ENCODE peak calls at places on chromosomes 13 and 19, in four cellular contexts. M is stimulated activated CD4-positive, alpha-beta T cell treated with anti-CD3 and anti-CD28 coated beads, Interleukin-4, amount 100 ng/mL, for 4 hours; V is stimulated activated CD8-positive, alpha-beta memory T cell treated with anti-CD3 and anti-CD28 coated beads, Interleukin-2, amount 100 ng/mL, for 1 hour; Y is fibroblast of villous mesenchyme. X is an unnamed sample.

GRCh38 chr13:41454170-41454569 is 3.2 kb upstream of the RGCC start:
- DNase-seq in M (no peak), Y (no peak), V (no peak), X (no peak)

GRCh38 chr13:27280009-27280646 is 9.5 kb downstream of the RASL11A start:
- DNase-seq in V (no peak), M (no peak), Y (no peak), X (no peak)

GRCh38 chr13:18996627-18997051 is 185.0 kb downstream of the TUBA3C start:
- DNase-seq in V (no peak), M (no peak), Y (no peak), X (no peak)

GRCh38 chr19:42926781-42927180 is 9.1 kb upstream of the PSG6 start:
- DNase-seq in V (no peak), Y (no peak), M (no peak), X (no peak)

GRCh38 chr13:21668665-21669599 is 1.9 kb upstream of the FGF9 start:
- DNase-seq in V (no peak), M (peak; percentile 20), Y (peak; percentile 36), X (peak; percentile 32)

GRCh38 chr13:25306671-25307464 is 5.4 kb downstream of the NUP58 start:
- DNase-seq in Y (no peak), V (no peak), M (no peak), X (no peak)

GRCh38 chr13:50079278-50080157 is 64.3 kb downstream of the KCNRG start:
- DNase-seq in V (no peak), Y (peak; percentile 48), M (no peak), X (no peak)

GRCh38 chr19:48568345-48568886 is 16.4 kb downstream of the SULT2B1 start:
- DNase-seq in M (no peak), Y (peak; percentile 93), V (no peak), X (peak; percentile 84)

GRCh38 chr19:10842788-10843187 is 5.4 kb upstream of the C19orf38 start:
- DNase-seq in M (no peak), V (no peak), Y (no peak), X (no peak)

GRCh38 chr13:40665754-40666057 is 735 bp downstream of the FOXO1 start:
- DNase-seq in Y (no peak), M (peak; percentile 41), V (peak; percentile 8), X (no peak)

GRCh38 chr19:52492201-52492960 is 35.1 kb upstream of the ZNF808 start:
- DNase-seq in Y (no peak), M (no peak), V (no peak), X (no peak)

GRCh38 chr19:57269515-57270250 is 10.6 kb upstream of the ZNF460 start:
- DNase-seq in M (no peak), V (no peak), Y (peak; percentile 79), X (peak; percentile 65)

GRCh38 chr13:111853766-111854165 is 213.2 kb upstream of the SOX1 start:
- DNase-seq in V (no peak), M (no peak), Y (no peak), X (no peak)

GRCh38 chr19:39139305-39140194 is 14.0 kb downstream of the PAK4 start:
- DNase-seq in V (no peak), M (no peak), Y (no peak), X (no peak)

GRCh38 chr19:12793290-12794195 is 2.3 kb downstream of the JUNB start:
- DNase-seq in M (peak; percentile 95), Y (peak; percentile 95), V (peak; percentile 91), X (peak; percentile 97)

GRCh38 chr19:18607222-18608101 is 863 bp upstream of the CRLF1 start:
- DNase-seq in M (peak; percentile 57), Y (no peak), V (no peak), X (no peak)

GRCh38 chr13:20159646-20160345 is 1.1 kb downstream of the GJA3 start:
- DNase-seq in M (no peak), V (no peak), Y (peak; percentile 47), X (peak; percentile 23)

GRCh38 chr13:103130681-103131210 is 64.5 kb upstream of the SLC10A2 start:
- DNase-seq in M (no peak), Y (no peak), V (no peak), X (no peak)

GRCh38 chr13:98372886-98373285 is 195.8 kb upstream of the RNF113B start:
- DNase-seq in M (no peak), Y (peak; percentile 69), V (no peak), X (peak; percentile 54)

GRCh38 chr13:40682449-40683240 is 16.2 kb upstream of the FOXO1 start:
- DNase-seq in M (no peak), Y (peak; percentile 46), V (no peak), X (peak; percentile 52)

GRCh38 chr13:74132768-74133656 is 1.2 kb downstream of the KLF12 start:
- DNase-seq in Y (peak; percentile 18), V (peak; percentile 8), M (peak; percentile 25), X (peak; percentile 40)

GRCh38 chr19:5534787-5535586 is 32.8 kb downstream of the TINCR start:
- DNase-seq in M (no peak), Y (no peak), V (no peak), X (peak; percentile 32)

GRCh38 chr13:78829821-78830220 is 170.9 kb upstream of the OBI1 start:
- DNase-seq in M (no peak), V (no peak), Y (no peak), X (no peak)

GRCh38 chr13:111664060-111664459 is 343.6 kb downstream of the TEX29 start:
- DNase-seq in Y (no peak), V (no peak), M (no peak), X (no peak)

GRCh38 chr19:51788936-51789795 is 5.8 kb upstream of the FPR3 start:
- DNase-seq in Y (no peak), V (no peak), M (no peak), X (peak; percentile 56)

GRCh38 chr13:95176611-95177259 is 124.5 kb downstream of the ABCC4 start:
- DNase-seq in Y (peak; percentile 57), V (no peak), M (peak; percentile 4), X (no peak)

GRCh38 chr19:6414033-6414643 is 10.5 kb downstream of the KHSRP start:
- DNase-seq in Y (no peak), V (no peak), M (no peak), X (no peak)

GRCh38 chr19:42242071-42242511 is 311 bp downstream of the GSK3A start:
- DNase-seq in Y (no peak), V (no peak), M (no peak), X (no peak)

GRCh38 chr19:756232-756631 is 5.3 kb downstream of the MISP start:
- DNase-seq in V (no peak), Y (no peak), M (no peak), X (peak; percentile 37)

GRCh38 chr13:33633701-33634525 is 184.0 kb upstream of the RFC3 start:
- DNase-seq in Y (no peak), M (no peak), V (no peak), X (peak; percentile 48)

GRCh38 chr13:39038569-39038898 is 278 bp downstream of the NHLRC3 start:
- DNase-seq in V (peak; percentile 9), M (peak; percentile 32), Y (peak; percentile 32), X (no peak)

GRCh38 chr19:782195-783043 is 14.8 kb upstream of the PTBP1 start:
- DNase-seq in Y (no peak), M (no peak), V (no peak), X (peak; percentile 89)

GRCh38 chr13:77918391-77919261 is at the start of gene EDNRB:
- DNase-seq in V (no peak), Y (peak; percentile 46), M (no peak), X (peak; percentile 47)